ENCODE peak calls at places on chromosomes 13 and 19, in four cellular contexts. I is tibial nerve, E is neural progenitor cell, L is fibroblast of lung. G is an unnamed sample.
A peak's percentile ranks its signal among the peaks of the same experiment; 100 is the strongest.

GRCh38 chr19:45385392-45386221 is 15.2 kb upstream of the ERCC2 start:
- DNase-seq in E (peak; percentile 19), I (no peak), L (no peak), G (no peak)

GRCh38 chr13:110121312-110122083 is 185.5 kb downstream of the COL4A1 start:
- DNase-seq in L (no peak), I (no peak), E (no peak), G (no peak)

GRCh38 chr19:6772028-6772865 is at the start of gene VAV1:
- DNase-seq in L (no peak), I (no peak), E (no peak), G (no peak)

GRCh38 chr13:99374994-99375805 is 68.0 kb upstream of the GPR183 start:
- DNase-seq in L (no peak), I (no peak), E (no peak), G (no peak)

GRCh38 chr13:99310382-99311031 is 3.3 kb upstream of the GPR183 start:
- DNase-seq in I (no peak), E (no peak), L (peak; percentile 86), G (no peak)

GRCh38 chr13:97945342-97945741 is 8.1 kb upstream of the IPO5 start:
- DNase-seq in L (peak; percentile 76), E (no peak), I (no peak), G (no peak)

GRCh38 chr19:7250057-7250596 is 44.1 kb downstream of the INSR start:
- DNase-seq in L (no peak), I (no peak), E (no peak), G (no peak)

GRCh38 chr13:106274551-106275208 is 260.8 kb downstream of the EFNB2 start:
- DNase-seq in E (no peak), L (peak; percentile 58), I (no peak), G (no peak)

GRCh38 chr19:49637865-49638350 is 2.0 kb downstream of the RRAS start:
- DNase-seq in E (peak; percentile 64), I (peak; percentile 87), L (peak; percentile 75), G (peak; percentile 57)

GRCh38 chr19:45667620-45668341 is at the start of gene GIPR:
- DNase-seq in L (peak; percentile 14), I (no peak), E (peak; percentile 66), G (peak; percentile 82)

GRCh38 chr13:106753241-106753640 is 185.3 kb upstream of the ARGLU1 start:
- DNase-seq in E (peak; percentile 31), I (no peak), L (no peak), G (peak; percentile 64)

GRCh38 chr19:10727599-10728250 is 9.8 kb downstream of the DNM2 start:
- DNase-seq in L (no peak), I (no peak), E (no peak), G (no peak)

GRCh38 chr13:40550130-40550529 is 116.3 kb downstream of the FOXO1 start:
- DNase-seq in E (no peak), L (peak; percentile 42), I (no peak), G (no peak)

GRCh38 chr19:42074513-42075363 is 1.2 kb upstream of the ZNF574 start:
- DNase-seq in I (no peak), L (no peak), E (no peak), G (no peak)

GRCh38 chr13:18212873-18213272 is 968.8 kb downstream of the TUBA3C start:
- DNase-seq in E (no peak), L (no peak), I (peak; percentile 46), G (no peak)

GRCh38 chr19:49539192-49539952 is 11.6 kb downstream of the RCN3 start:
- DNase-seq in I (no peak), L (no peak), E (no peak), G (no peak)

DNA sequence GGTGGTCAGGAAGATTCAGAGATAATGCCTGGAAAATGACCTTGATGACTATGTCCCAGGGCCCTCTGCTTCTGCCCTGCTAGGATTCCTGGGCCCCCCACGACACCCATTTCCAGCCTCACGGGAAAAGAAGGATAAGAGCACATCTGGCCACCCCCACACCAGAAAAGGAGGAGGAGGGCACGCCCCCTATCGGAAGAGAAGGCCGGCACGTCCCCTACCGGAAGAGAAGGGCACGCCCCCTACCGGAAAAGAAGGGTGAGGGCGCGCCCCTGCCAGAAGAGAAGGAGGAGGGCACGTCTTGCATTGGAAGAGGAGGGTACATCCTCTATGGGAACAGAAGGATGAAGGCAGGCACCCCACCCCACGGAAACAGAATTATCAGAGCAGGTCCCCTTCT is 84.3 kb downstream of the IER2 start:
- DNase-seq in L (peak; percentile 9), I (no peak), E (peak; percentile 76), G (peak; percentile 77)
- H3K4me3 ChIP-seq in L (no peak overlapping the region), I (no peak overlapping the region), E (no peak overlapping the region), G (no peak overlapping the region)

GRCh38 chr13:112629161-112629560 is 41.2 kb upstream of the TUBGCP3 start:
- DNase-seq in I (no peak), E (no peak), L (no peak), G (no peak)
- H3K9me3 ChIP-seq in I (no peaks in the 10 kb centered on the region), E (no peaks in the 10 kb centered on the region), L (no peaks in the 10 kb centered on the region), G (no peaks in the 10 kb centered on the region)

DNA sequence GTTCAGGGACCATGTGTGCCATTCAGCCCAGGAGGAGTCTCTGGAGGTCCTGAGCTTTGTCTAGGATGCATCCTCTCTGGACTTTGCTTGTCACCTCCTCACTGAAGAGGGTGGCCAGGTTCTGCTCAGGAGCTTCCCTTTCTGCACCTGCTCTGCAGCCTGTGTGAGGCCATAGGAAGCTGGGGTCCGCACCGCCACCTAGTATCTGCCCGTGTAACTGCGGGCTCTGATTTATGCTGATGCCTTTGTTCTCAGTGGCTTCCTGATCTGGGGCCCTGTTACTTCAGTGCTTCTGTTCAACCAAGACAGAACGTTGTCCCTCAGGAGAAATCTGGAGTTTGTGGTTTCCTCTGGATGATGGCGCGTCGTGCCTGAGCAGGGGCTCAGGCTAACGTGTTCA is 15.5 kb downstream of the ZNF610 start:
- DNase-seq in I (no peak), E (peak; percentile 64), L (no peak), G (peak; percentile 66)
- TF ChIP-seq CTCF in I (no peak), E (peak; percentile 55), L (no peak), G (peak; percentile 70)

DNA sequence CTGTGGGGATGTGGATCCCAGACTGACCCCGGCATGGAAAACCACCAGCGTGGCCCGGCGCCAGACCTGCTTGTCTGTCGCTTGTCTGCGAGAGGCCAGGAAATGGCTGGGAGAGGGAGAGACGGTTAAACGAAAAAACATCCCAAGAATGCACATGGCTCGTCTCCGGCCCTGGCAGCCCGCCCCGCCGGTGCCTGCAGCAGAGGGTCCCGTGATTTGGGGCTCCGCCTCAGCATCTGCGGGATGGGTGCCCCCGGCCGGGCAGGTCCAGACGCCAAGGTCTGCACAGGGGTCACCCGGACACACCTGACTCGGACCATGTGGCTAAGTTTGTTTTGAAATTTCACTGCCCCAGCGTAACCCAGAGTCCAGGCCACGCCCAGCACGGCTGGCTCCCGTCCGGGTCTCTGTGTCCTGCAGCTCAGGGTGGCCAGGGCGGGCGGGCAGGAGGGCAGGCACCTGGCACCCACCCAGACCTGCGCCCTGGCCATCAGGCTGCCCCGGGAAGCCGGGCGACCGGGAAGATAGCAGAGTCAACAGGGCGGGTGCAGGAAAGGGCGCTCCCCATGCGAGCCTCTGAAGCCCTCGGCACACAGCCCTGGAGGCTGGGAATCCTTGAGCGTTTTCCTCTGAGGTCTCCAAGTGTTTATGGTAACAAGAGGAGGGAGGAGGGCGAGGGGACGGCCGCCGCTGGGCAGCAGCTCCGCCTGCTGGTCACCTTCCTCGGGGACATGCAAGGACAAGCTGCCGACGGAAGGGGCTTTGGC is 103.2 kb downstream of the GADD45B start:
- DNase-seq in E (peak; percentile 93), I (peak; percentile 88), L (peak; percentile 91), G (peak; percentile 85)
- H3K4me3 ChIP-seq in E (peak overlapping the region; percentile 53), I (peak overlapping the region; percentile 42), L (peak overlapping the region; percentile 52), G (peak overlapping the region; percentile 33)

GRCh38 chr19:23999821-24000610 is 85.3 kb downstream of the ZNF726 start:
- DNase-seq in I (no peak), E (no peak), L (no peak), G (no peak)

GRCh38 chr19:24000656-24001055 is 86.0 kb downstream of the ZNF726 start:
- DNase-seq in E (no peak), L (no peak), I (no peak), G (no peak)

GRCh38 chr19:23992348-23992747 is 77.7 kb downstream of the ZNF726 start:
- DNase-seq in L (no peak), E (no peak), I (no peak), G (no peak)

GRCh38 chr19:23998568-23998967 is 83.9 kb downstream of the ZNF726 start:
- DNase-seq in E (no peak), L (no peak), I (no peak), G (no peak)

GRCh38 chr19:23996549-23996948 is 81.9 kb downstream of the ZNF726 start:
- DNase-seq in E (peak; percentile 23), L (no peak), I (no peak), G (no peak)
- H3K9me3 ChIP-seq in E (peaks cover 17% of the 10 kb centered on the region), L (no peaks in the 10 kb centered on the region), I (peaks cover 31% of the 10 kb centered on the region), G (peaks cover 29% of the 10 kb centered on the region)

GRCh38 chr19:53431399-53432087 is at the start of gene ZNF761:
- DNase-seq in L (peak; percentile 83), I (peak; percentile 89), E (peak; percentile 97), G (peak; percentile 94)
- TF ChIP-seq CTCF in L (peak; percentile 33), I (peak; percentile 61), E (peak; percentile 45), G (no peak)

DNA sequence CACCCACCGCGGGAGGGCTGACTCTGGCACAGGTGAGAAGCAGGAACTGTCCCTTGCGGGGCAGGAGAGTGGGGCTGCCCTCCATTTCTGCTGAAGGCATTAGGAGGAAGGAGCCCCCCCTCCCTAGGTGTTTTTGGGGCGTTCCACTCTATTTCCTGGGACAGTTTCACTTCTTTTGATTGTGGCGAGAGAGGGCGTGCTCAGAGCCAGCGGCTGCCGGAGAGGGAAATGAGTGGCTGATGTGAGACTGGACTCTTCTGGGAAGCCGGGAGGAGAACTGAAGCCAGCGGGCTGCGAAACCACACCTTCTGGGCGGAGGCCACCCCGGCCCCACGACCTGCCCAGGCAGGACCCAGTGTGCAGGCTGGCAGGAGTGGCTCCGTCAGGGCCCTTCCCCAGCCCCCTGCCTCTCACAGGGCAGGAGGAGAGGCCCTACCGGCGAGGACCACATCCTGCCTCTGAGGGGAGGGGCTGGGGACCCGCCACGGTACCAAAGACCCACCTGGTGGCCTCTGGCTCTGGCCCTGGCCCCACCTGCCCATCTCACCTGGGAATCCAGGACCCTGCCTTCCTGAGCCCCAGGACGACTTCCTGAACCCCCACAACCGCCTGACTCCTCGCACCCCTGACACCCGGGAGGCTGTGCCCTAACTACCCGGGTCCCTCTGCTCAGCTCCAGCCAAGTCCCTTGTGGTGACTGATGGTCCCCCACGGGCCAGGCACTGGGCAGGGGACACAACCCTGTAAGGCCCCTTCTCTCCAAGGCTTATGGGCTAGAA is 25.9 kb downstream of the MPND start:
- DNase-seq in L (peak; percentile 56), I (no peak), E (peak; percentile 43), G (no peak)
- H3K4me3 ChIP-seq in L (no peak overlapping the region), I (peak overlapping the region; percentile 31), E (no peak overlapping the region), G (no peak overlapping the region)

GRCh38 chr19:44131955-44132354 is 9.4 kb upstream of the ZNF234 start:
- DNase-seq in E (no peak), I (no peak), L (no peak), G (no peak)
- H3K9me3 ChIP-seq in E (no peaks in the 10 kb centered on the region), I (peaks cover 92% of the 10 kb centered on the region), L (no peaks in the 10 kb centered on the region), G (no peaks in the 10 kb centered on the region)

G was measured in WERI-Rb-1.